ENCODE peak calls at places on chromosome 2, in four cellular contexts. T, K, Q and L are unnamed samples.

GRCh38 chr2:137968477-137969417 is 4.5 kb downstream of the HNMT start:
- DNase-seq in Q (no peak), K (no peak), T (no peak), L (no peak)

GRCh38 chr2:172000696-172001361 is 1.1 kb downstream of the METAP1D start:
- DNase-seq in K (no peak), T (no peak), Q (no peak), L (no peak)

GRCh38 chr2:76120176-76120575 is 409.5 kb upstream of the GCFC2 start:
- DNase-seq in K (no peak), T (no peak), Q (no peak), L (no peak)

GRCh38 chr2:8611246-8611645 is 70.6 kb upstream of the ID2 start:
- DNase-seq in T (no peak), K (no peak), Q (no peak), L (no peak)

GRCh38 chr2:219286436-219287115 is 7.4 kb downstream of the DNAJB2 start:
- DNase-seq in Q (no peak), K (peak; percentile 22), T (no peak), L (peak; percentile 29)

GRCh38 chr2:10284108-10284870 is 18.4 kb upstream of the HPCAL1 start:
- DNase-seq in Q (no peak), K (no peak), T (no peak), L (no peak)

GRCh38 chr2:197297262-197297661 is 13.3 kb downstream of the ANKRD44 start:
- DNase-seq in Q (no peak), T (no peak), K (no peak), L (no peak)

GRCh38 chr2:108925286-108925685 is 63.7 kb downstream of the EDAR start:
- DNase-seq in T (no peak), Q (no peak), K (no peak), L (no peak)

GRCh38 chr2:205546417-205546816 is 135.9 kb upstream of the NRP2 start:
- DNase-seq in K (no peak), Q (no peak), T (no peak), L (no peak)

GRCh38 chr2:221077799-221078198 is 494.3 kb downstream of the EPHA4 start:
- DNase-seq in Q (no peak), K (no peak), T (no peak), L (no peak)

GRCh38 chr2:53058526-53058925 is 709.1 kb upstream of the CHAC2 start:
- DNase-seq in T (no peak), Q (no peak), K (no peak), L (no peak)

GRCh38 chr2:117359266-117359970 is 455.1 kb upstream of the DDX18 start:
- DNase-seq in T (no peak), K (no peak), Q (no peak), L (no peak)

GRCh38 chr2:201966691-201967388 is 66.8 kb upstream of the FZD7 start:
- DNase-seq in Q (no peak), T (no peak), K (no peak), L (no peak)

GRCh38 chr2:17620280-17620679 is 79.8 kb downstream of the VSNL1 start:
- DNase-seq in K (no peak), Q (no peak), T (peak; percentile 26), L (no peak)

GRCh38 chr2:11411768-11412448 is 54.1 kb downstream of the E2F6 start:
- DNase-seq in K (no peak), Q (peak; percentile 41), T (peak; percentile 77), L (no peak)

GRCh38 chr2:54079331-54079730 is 36.1 kb upstream of the ACYP2 start:
- DNase-seq in Q (no peak), T (no peak), K (no peak), L (no peak)

GRCh38 chr2:43324589-43325447 is 98.4 kb upstream of the ZFP36L2 start:
- DNase-seq in Q (no peak), T (no peak), K (no peak), L (no peak)

GRCh38 chr2:201114846-201115245 is 1.1 kb upstream of the CFLAR start:
- DNase-seq in T (no peak), Q (no peak), K (no peak), L (no peak)

GRCh38 chr2:12261993-12262680 is 454.6 kb upstream of the TRIB2 start:
- DNase-seq in T (no peak), Q (no peak), K (no peak), L (no peak)

GRCh38 chr2:149143734-149144133 is 105.2 kb downstream of the LYPD6B start:
- DNase-seq in Q (no peak), K (no peak), T (no peak), L (no peak)

GRCh38 chr2:241844066-241844728 is 14.5 kb downstream of the PDCD1 start:
- DNase-seq in T (peak; percentile 78), Q (peak; percentile 57), K (peak; percentile 90), L (peak; percentile 92)

GRCh38 chr2:240149943-240150784 is 9.7 kb upstream of the OTOS start:
- DNase-seq in Q (no peak), K (peak; percentile 85), T (peak; percentile 25), L (peak; percentile 84)

DNA sequence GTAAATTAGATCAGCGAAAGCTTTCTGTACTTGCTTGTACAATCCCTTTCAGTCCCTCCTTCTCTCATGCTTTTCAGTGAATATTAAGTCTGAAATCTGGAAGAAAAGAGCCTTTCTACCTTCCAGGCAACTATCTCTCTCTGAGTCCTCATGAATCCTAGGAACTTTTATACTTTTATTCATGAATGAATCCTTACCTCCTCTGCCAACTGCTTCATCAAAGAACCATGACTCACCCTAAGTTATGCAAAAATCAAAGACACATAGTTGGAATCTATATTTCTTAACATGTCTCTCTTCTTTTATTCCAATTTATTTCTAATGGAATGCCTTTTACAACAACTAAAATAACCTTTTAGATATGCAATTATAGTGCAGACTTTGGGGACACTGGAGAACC is 394.2 kb downstream of the CLIP4 start:
- DNase-seq in Q (no peak), K (no peak), T (no peak), L (no peak)
- TF ChIP-seq CTCF in Q (no peak), K (no peak), T (no peak), L (no peak)

GRCh38 chr2:5546176-5546575 is 146.0 kb upstream of the SOX11 start:
- DNase-seq in Q (no peak), K (no peak), T (no peak), L (no peak)
- TF ChIP-seq CTCF in Q (no peak), K (no peak), T (no peak), L (no peak)

GRCh38 chr2:181738074-181738473 is 57.8 kb upstream of the NEUROD1 start:
- DNase-seq in Q (no peak), T (no peak), K (no peak), L (no peak)
- TF ChIP-seq CTCF in Q (no peak), T (no peak), K (no peak), L (no peak)

GRCh38 chr2:129623783-129624182 is 355.7 kb upstream of the RAB6C start:
- DNase-seq in T (no peak), Q (no peak), K (no peak), L (no peak)
- TF ChIP-seq CTCF in T (no peak), Q (no peak), K (no peak), L (no peak)

DNA sequence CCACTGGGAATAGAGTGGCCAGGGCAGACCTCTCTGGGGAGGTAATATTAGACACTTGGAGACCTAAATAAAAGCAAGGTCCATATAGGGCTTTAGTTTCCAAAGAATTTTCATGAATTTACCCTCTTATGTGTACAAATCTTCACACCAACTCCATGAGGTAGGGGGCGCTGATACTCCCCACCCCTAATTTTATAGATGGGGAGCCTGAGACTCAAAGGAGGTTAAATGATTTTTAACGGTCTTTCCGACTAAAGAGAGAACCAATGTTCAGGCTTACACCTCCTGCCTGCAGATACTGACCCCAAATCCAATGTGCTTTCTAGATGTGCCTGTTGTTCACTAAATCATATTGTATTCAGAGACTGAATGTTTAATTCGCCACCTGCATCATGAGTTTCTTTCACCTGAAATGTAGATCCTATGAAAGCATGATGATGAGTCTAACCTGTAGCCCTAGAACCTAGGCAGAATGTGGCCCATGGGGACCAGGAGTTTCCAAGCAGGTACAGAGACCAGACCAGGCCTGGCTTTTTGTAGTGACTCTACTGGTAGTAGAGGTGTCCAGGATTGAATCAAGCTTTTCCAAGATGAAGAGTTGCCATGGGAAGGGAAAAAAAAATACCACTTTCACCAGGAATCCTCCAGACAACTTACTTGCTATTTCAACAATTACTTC is 16.8 kb upstream of the PAX3 start:
- DNase-seq in Q (no peak), T (no peak), K (no peak), L (peak; percentile 26)
- TF ChIP-seq CTCF in Q (no peak), T (no peak), K (no peak), L (peak; percentile 35)

GRCh38 chr2:124973396-124973795 is 948.3 kb downstream of the CNTNAP5 start:
- DNase-seq in T (no peak), Q (no peak), K (no peak), L (no peak)
- TF ChIP-seq CTCF in T (no peak), Q (no peak), K (no peak), L (no peak)

DNA sequence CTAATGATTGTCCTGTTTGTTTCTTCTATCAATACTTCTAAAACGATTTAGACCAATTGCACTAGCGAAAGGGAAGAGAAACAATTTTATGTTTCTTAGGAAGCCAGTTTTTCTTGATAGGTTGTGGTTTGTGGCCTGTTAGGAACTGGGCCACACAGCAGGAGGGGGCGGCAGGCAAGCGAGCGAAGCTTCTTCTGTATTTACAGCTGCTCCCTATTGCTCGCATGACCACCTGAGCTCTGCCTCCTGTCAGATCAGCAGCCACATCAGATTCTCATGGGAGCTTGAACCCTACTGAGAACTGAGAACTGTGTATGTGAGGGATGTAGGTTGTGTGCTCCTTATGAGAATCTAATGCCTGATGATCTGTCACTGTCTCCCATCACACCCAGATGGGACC is 201.5 kb upstream of the PXDN start:
- DNase-seq in K (no peak), Q (no peak), T (no peak), L (no peak)
- TF ChIP-seq CTCF in K (no peak), Q (no peak), T (no peak), L (no peak)

GRCh38 chr2:105746177-105747080 is 1.7 kb downstream of the NCK2 start:
- DNase-seq in T (peak; percentile 90), Q (peak; percentile 52), K (peak; percentile 76), L (peak; percentile 81)

GRCh38 chr2:105744091-105744908 is 412 bp upstream of the NCK2 start:
- DNase-seq in Q (no peak), K (peak; percentile 91), T (peak; percentile 63), L (peak; percentile 92)

GRCh38 chr2:105747254-105747909 is 2.7 kb downstream of the NCK2 start:
- DNase-seq in Q (no peak), T (no peak), K (no peak), L (no peak)

GRCh38 chr2:105747997-105748396 is 3.3 kb downstream of the NCK2 start:
- DNase-seq in T (no peak), Q (no peak), K (no peak), L (no peak)

GRCh38 chr2:105744909-105745853 is at the start of gene NCK2:
- DNase-seq in T (peak; percentile 40), Q (no peak), K (peak; percentile 50), L (peak; percentile 53)
- TF ChIP-seq CTCF in T (no peak), Q (peak; percentile 23), K (no peak), L (no peak)

GRCh38 chr2:24816884-24817283 is 23.7 kb downstream of the CENPO start:
- DNase-seq in Q (no peak), T (peak; percentile 6), K (no peak), L (no peak)
- TF ChIP-seq CTCF in Q (no peak), T (no peak), K (no peak), L (no peak)

DNA sequence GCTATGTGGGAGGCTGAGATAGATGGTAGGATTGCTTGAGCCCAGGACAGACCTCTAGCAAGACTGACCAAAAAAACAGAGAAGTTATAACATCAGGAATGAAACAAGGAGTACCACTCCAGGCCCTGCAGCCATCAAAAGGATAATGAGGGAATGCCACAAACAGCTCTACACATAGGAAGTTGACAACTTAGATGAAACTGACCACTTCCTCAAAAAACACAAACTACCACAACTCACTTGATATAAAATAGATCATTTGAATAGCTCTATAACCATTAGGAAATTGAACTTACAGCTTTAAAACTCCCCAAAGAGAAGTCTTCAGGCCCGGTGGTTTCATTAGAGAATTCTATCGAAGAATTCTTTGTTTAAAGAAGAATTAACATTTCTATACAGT is 12.9 kb upstream of the ESPNL start:
- DNase-seq in Q (no peak), K (no peak), T (no peak), L (no peak)
- TF ChIP-seq CTCF in Q (no peak), K (no peak), T (no peak), L (no peak)